ENCODE peak calls at places on chromosomes 1 and 21, in nine cellular contexts. Z is OCI-LY7, G is GM10248, H is H9, W is K562, S is GM12865, C is MM.1S, A is cardiac muscle cell, K is upper lobe of right lung. V is an unnamed sample.

GRCh38 chr1:33097137-33097611 is 16.2 kb downstream of the AZIN2 start:
- DNase-seq in Z (no peak), G (no peak), H (no peak), W (peak), S (no peak), C (no peak), A (no peak), K (no peak), V (no peak)

GRCh38 chr1:241213147-241213546 is 143.9 kb downstream of the RGS7 start:
- DNase-seq in Z (no peak), G (no peak), H (no peak), W (no peak), S (no peak), C (no peak), A (no peak), K (no peak), V (no peak)

GRCh38 chr1:218674280-218674773 is 329.2 kb downstream of the TGFB2 start:
- DNase-seq in Z (no peak), G (no peak), H (peak), W (no peak), S (no peak), C (peak), A (peak), K (peak), V (no peak)

GRCh38 chr1:20491866-20492265 is 5.9 kb upstream of the CAMK2N1 start:
- DNase-seq in Z (no peak), G (no peak), H (no peak), W (no peak), S (no peak), C (no peak), A (no peak), K (peak), V (no peak)

GRCh38 chr1:110477041-110477440 is 26.1 kb downstream of the PROK1 start:
- DNase-seq in Z (no peak), G (no peak), H (no peak), W (no peak), S (no peak), C (no peak), A (peak), K (no peak), V (no peak)

GRCh38 chr21:27715131-27715530 is 748.2 kb upstream of the ADAMTS5 start:
- DNase-seq in Z (no peak), G (no peak), H (no peak), W (no peak), S (no peak), C (no peak), A (no peak), K (no peak), V (no peak)

GRCh38 chr21:44539991-44540666 is at the start of gene KRTAP10-1:
- DNase-seq in Z (no peak), G (no peak), H (no peak), W (no peak), S (no peak), C (no peak), A (no peak), K (peak), V (no peak)

GRCh38 chr1:190563230-190563629 is 85.6 kb upstream of the BRINP3 start:
- DNase-seq in Z (no peak), G (no peak), H (no peak), W (no peak), S (no peak), C (no peak), A (no peak), K (no peak), V (no peak)

GRCh38 chr1:57796609-57797008 is 372.7 kb upstream of the DAB1 start:
- DNase-seq in Z (no peak), G (no peak), H (peak), W (no peak), S (peak), C (no peak), A (no peak), K (no peak), V (no peak)

GRCh38 chr1:23914921-23915320 is 1.8 kb upstream of the CNR2 start:
- DNase-seq in Z (no peak), G (no peak), H (no peak), W (no peak), S (no peak), C (no peak), A (no peak), K (no peak), V (no peak)

GRCh38 chr1:23913212-23913880 is at the start of gene CNR2:
- DNase-seq in Z (peak), G (no peak), H (no peak), W (no peak), S (peak), C (no peak), A (no peak), K (no peak), V (peak)

GRCh38 chr1:23915470-23915869 is 2.3 kb upstream of the CNR2 start:
- DNase-seq in Z (no peak), G (no peak), H (no peak), W (no peak), S (no peak), C (no peak), A (no peak), K (no peak), V (no peak)

GRCh38 chr1:23911924-23912323 is 1.2 kb downstream of the CNR2 start:
- DNase-seq in Z (peak), G (no peak), H (no peak), W (no peak), S (peak), C (no peak), A (no peak), K (no peak), V (no peak)

DNA sequence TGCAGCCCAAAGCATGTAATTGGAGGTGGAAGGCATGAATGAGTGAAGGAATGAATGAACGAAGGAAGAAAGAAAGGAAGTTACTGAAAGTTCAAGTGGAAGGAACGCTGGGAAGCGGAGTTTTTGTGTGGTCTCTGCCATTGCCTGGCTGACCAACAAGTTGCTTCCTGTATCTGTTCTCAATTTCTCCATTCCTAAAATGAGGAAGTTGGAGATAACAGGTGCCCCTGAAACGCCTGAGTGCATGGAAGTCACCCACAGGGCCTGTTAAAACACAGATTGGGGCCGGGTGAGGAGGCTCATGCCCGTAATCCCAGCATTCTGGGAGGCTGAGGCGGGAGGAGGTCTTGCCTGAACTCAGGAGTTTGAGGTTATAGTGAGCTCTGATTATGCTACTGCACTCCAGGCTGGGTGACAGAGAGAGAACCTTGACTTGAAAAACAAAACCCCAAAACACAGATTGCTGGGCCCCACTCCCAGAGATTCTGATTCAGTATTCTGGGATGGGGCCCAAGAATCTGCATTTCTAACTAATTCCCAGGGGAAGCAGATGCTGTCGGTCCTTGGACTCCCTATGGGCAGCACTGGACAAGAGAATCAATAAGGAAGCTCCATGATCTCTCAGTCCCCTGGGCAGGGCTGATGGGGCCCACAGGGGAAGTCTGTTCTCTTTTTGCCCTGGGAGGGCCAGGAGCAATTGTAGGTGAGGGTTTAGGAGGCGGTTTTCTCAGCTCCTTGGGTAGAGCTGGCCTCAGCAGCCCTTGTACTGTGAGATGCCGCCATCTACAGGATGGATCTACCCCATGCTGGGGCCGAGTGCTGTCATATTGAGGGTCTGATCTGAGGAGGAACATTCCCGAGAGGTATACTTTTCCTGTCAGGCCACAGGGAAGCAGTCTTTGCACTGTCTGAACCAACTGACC is 3.3 kb upstream of the CNR2 start:
- DNase-seq in Z (peak), G (peak), H (peak), W (peak), S (peak), C (peak), A (peak), K (peak), V (peak)
- TF ChIP-seq CTCF in Z (peak), G (peak), H (peak), W (peak), S (peak), C (peak), A (peak), K (peak), V (peak)

DNA sequence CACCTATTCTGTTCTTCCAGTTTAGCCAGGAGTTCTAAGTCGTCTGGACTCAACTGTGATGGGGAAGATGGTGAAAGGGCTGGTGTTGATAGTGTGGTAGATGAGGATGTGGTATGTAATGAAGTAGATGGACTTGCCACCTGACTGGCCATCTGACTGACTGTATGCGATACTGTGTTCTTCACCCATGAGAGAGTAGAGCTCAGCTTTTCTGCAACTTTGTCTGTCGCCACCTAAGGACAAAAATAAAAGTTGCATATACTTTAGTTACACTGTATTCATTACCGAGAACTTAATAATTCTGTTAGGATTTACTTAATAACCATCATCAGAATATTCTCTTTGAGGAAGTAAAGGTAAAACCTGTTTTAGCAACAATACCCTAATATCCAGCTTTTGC is 48.5 kb downstream of the EVI5 start:
- DNase-seq in Z (peak), G (no peak), H (no peak), W (no peak), S (peak), C (no peak), A (peak), K (no peak), V (no peak)
- TF ChIP-seq CTCF in Z (peak), G (peak), H (peak), W (peak), S (peak), C (no peak), A (peak), K (no peak), V (peak)

DNA sequence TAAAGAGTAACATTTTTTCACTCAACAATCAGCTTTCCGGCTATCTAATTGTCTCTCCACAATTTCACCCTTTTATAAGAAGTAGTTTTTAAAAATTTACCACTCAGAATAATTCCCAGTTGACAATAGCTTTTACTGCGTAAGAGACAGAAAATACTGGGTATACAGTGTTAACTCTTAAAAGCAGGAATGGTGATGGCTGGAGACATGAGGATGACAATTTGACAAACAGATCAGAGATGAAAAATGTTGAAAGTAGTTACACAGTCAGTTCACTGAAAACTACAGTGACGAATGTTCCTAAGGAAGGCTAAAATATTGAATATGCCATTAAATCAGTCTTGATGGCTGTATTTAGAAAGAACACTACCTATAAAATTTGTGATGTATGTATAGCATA is 1146.8 kb upstream of the B3GALT2 start:
- DNase-seq in Z (no peak), G (no peak), H (no peak), W (no peak), S (no peak), C (no peak), A (no peak), K (no peak), V (no peak)
- TF ChIP-seq CTCF in Z (no peak), G (no peak), H (no peak), W (no peak), S (no peak), C (no peak), A (no peak), K (no peak), V (no peak)

GRCh38 chr1:234578735-234579134 is 31.2 kb downstream of the IRF2BP2 start:
- DNase-seq in Z (no peak), G (no peak), H (peak), W (no peak), S (no peak), C (no peak), A (no peak), K (no peak), V (no peak)

GRCh38 chr1:234581063-234581714 is 28.8 kb downstream of the IRF2BP2 start:
- DNase-seq in Z (no peak), G (no peak), H (no peak), W (no peak), S (no peak), C (no peak), A (no peak), K (no peak), V (no peak)

GRCh38 chr1:234582186-234582585 is 27.8 kb downstream of the IRF2BP2 start:
- DNase-seq in Z (no peak), G (no peak), H (no peak), W (no peak), S (no peak), C (no peak), A (no peak), K (no peak), V (no peak)

GRCh38 chr1:234578087-234578486 is 31.9 kb downstream of the IRF2BP2 start:
- DNase-seq in Z (no peak), G (no peak), H (no peak), W (no peak), S (no peak), C (no peak), A (no peak), K (no peak), V (no peak)

DNA sequence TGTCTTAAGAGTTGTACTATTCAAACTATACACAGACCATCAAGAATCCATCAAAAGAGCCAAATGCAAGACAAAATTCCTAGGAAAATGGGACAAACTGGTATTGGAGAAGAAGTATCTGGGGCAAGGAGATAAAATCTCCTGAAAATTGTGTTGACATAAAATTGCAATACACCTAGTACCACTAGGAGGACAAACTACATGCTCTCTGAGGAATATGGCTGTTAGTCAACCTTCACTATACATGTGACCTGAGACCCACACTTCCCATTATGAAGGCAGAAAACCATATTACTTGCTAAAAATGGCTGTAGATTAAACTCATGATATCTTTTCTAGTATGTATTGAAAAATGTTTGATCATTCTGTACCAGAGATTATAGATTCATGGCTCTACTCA is 30.0 kb downstream of the IRF2BP2 start:
- DNase-seq in Z (peak), G (peak), H (no peak), W (peak), S (no peak), C (no peak), A (no peak), K (no peak), V (no peak)
- TF ChIP-seq CTCF in Z (peak), G (no peak), H (peak), W (peak), S (peak), C (peak), A (peak), K (peak), V (peak)

GRCh38 chr1:193543259-193543658 is 356.8 kb upstream of the B3GALT2 start:
- DNase-seq in Z (no peak), G (no peak), H (no peak), W (no peak), S (no peak), C (no peak), A (no peak), K (no peak), V (no peak)
- TF ChIP-seq CTCF in Z (no peak), G (no peak), H (no peak), W (no peak), S (no peak), C (no peak), A (no peak), K (no peak), V (no peak)

GRCh38 chr1:234201600-234201999 is 171.7 kb upstream of the COA6 start:
- DNase-seq in Z (no peak), G (no peak), H (no peak), W (no peak), S (no peak), C (no peak), A (no peak), K (no peak), V (no peak)

GRCh38 chr1:234208351-234208750 is 164.9 kb upstream of the COA6 start:
- DNase-seq in Z (no peak), G (no peak), H (peak), W (no peak), S (no peak), C (no peak), A (no peak), K (no peak), V (no peak)

GRCh38 chr1:234208791-234209190 is 164.5 kb upstream of the COA6 start:
- DNase-seq in Z (no peak), G (no peak), H (no peak), W (no peak), S (no peak), C (no peak), A (no peak), K (no peak), V (no peak)

GRCh38 chr1:234205966-234206365 is 167.3 kb upstream of the COA6 start:
- DNase-seq in Z (no peak), G (no peak), H (no peak), W (no peak), S (no peak), C (no peak), A (no peak), K (no peak), V (no peak)

GRCh38 chr1:234206651-234207284 is 166.5 kb upstream of the COA6 start:
- DNase-seq in Z (no peak), G (no peak), H (no peak), W (no peak), S (no peak), C (no peak), A (no peak), K (no peak), V (no peak)
- TF ChIP-seq CTCF in Z (no peak), G (no peak), H (no peak), W (no peak), S (no peak), C (no peak), A (no peak), K (no peak), V (no peak)

DNA sequence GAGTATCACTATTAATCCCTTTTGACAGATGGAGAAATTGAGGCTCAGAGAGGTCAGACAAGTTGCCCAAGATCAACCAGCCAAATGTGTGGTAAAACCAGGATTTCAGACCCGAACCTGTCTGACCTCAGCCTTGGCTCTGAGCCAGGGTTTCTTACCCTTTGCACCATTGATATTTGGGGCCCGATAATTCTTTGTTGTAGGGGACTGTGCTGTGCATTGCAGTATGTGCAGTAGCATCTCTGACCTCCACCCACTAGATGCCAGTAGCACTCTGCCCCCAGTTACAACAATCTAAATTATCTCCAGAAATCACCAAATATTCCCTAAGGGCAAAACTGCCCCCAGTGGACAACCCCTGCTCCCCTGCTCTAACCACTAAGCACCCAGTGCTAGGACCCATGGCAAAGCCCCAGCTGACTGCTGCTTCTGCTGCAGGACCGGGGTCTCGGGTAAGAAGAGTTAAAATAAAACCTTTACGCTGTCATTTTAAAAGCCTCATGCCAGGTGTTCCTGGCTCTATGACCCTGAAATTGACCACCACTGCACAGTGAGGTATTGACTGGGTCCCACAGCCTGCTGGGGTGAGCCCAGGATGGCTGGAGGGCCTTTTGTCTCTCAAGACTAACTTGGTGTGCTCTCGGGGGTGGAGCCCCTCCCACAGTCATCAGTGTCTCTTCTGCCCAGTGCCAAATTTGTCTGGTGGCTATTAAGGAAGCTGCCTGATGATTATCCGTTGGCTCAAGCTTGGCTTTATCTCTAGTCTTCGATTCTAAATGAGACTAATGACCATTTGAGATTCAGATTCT is 5.6 kb upstream of the MAN1C1 start:
- DNase-seq in Z (peak), G (no peak), H (no peak), W (no peak), S (peak), C (no peak), A (no peak), K (no peak), V (no peak)
- TF ChIP-seq CTCF in Z (peak), G (peak), H (peak), W (peak), S (peak), C (peak), A (peak), K (peak), V (peak)

GRCh38 chr1:151158751-151159251 is 2.4 kb downstream of the TNFAIP8L2 start:
- DNase-seq in Z (no peak), G (no peak), H (no peak), W (no peak), S (no peak), C (no peak), A (no peak), K (peak), V (no peak)
- TF ChIP-seq CTCF in Z (no peak), G (no peak), H (no peak), W (no peak), S (no peak), C (no peak), A (no peak), K (no peak), V (no peak)

GRCh38 chr1:116374340-116375164 is 1.5 kb downstream of the ATP1A1 start:
- DNase-seq in Z (peak), G (no peak), H (peak), W (no peak), S (peak), C (no peak), A (peak), K (no peak), V (no peak)

GRCh38 chr1:116373451-116374339 is 651 bp downstream of the ATP1A1 start:
- DNase-seq in Z (peak), G (peak), H (peak), W (peak), S (peak), C (peak), A (peak), K (peak), V (peak)

GRCh38 chr1:116372186-116372585 is 858 bp upstream of the ATP1A1 start:
- DNase-seq in Z (peak), G (no peak), H (peak), W (no peak), S (no peak), C (no peak), A (no peak), K (no peak), V (no peak)

GRCh38 chr1:116375165-116375883 is 2.3 kb downstream of the ATP1A1 start:
- DNase-seq in Z (peak), G (no peak), H (no peak), W (no peak), S (peak), C (no peak), A (no peak), K (no peak), V (no peak)

GRCh38 chr1:116372651-116373444 is at the start of gene ATP1A1:
- DNase-seq in Z (peak), G (peak), H (peak), W (peak), S (peak), C (peak), A (peak), K (peak), V (peak)
- TF ChIP-seq CTCF in Z (peak), G (no peak), H (no peak), W (no peak), S (peak), C (no peak), A (peak), K (no peak), V (no peak)

V was measured in GM06990.